ENCODE peak calls at places on chromosomes 2 and 18, in four cellular contexts. L, T, P and F are unnamed samples.

GRCh38 chr18:13474907-13475306 is 251.5 kb downstream of the FAM210A start:
- DNase-seq in T (no peak), L (no peak), P (no peak), F (no peak)

GRCh38 chr2:152500777-152501176 is 165.8 kb downstream of the FMNL2 start:
- DNase-seq in P (no peak), L (no peak), T (no peak), F (no peak)

GRCh38 chr2:25042321-25043240 is 705 bp downstream of the EFR3B start:
- DNase-seq in L (no peak), T (peak), P (peak), F (no peak)

GRCh38 chr18:38025433-38026038 is 459.9 kb upstream of the CELF4 start:
- DNase-seq in T (no peak), L (no peak), P (no peak), F (no peak)

GRCh38 chr18:65753520-65753919 is 2.7 kb downstream of the CDH7 start:
- DNase-seq in L (peak), T (no peak), P (no peak), F (no peak)

GRCh38 chr2:33209976-33210375 is 263.2 kb downstream of the LTBP1 start:
- DNase-seq in P (no peak), T (no peak), L (no peak), F (no peak)

GRCh38 chr18:61582205-61582710 is 249.0 kb downstream of the CDH20 start:
- DNase-seq in L (no peak), P (no peak), T (no peak), F (no peak)

GRCh38 chr18:70037453-70038061 is 89.9 kb upstream of the CD226 start:
- DNase-seq in T (no peak), L (no peak), P (no peak), F (no peak)

GRCh38 chr2:78676921-78677696 is 348.4 kb upstream of the REG3G start:
- DNase-seq in T (no peak), P (no peak), L (no peak), F (no peak)

GRCh38 chr2:26068602-26069298 is 34.9 kb downstream of the RAB10 start:
- DNase-seq in T (no peak), P (no peak), L (peak), F (no peak)

GRCh38 chr2:199206536-199206935 is 251.2 kb downstream of the SATB2 start:
- DNase-seq in T (no peak), L (no peak), P (no peak), F (no peak)

GRCh38 chr18:3472681-3473544 is 22.9 kb downstream of the TGIF1 start:
- DNase-seq in L (no peak), T (no peak), P (no peak), F (no peak)

GRCh38 chr18:71038196-71038595 is 749.4 kb downstream of the SOCS6 start:
- DNase-seq in P (no peak), T (no peak), L (no peak), F (no peak)

GRCh38 chr18:48529796-48530195 is 9.0 kb upstream of the CTIF start:
- DNase-seq in L (no peak), T (no peak), P (no peak), F (no peak)

GRCh38 chr2:81901017-81901416 is 1596.5 kb upstream of the LRRTM1 start:
- DNase-seq in L (no peak), P (no peak), T (no peak), F (no peak)

GRCh38 chr18:58337688-58338087 is 291.2 kb downstream of the ALPK2 start:
- DNase-seq in P (no peak), L (no peak), T (peak), F (peak)

GRCh38 chr2:188884552-188884951 is 89.6 kb upstream of the COL3A1 start:
- DNase-seq in P (no peak), T (no peak), L (no peak), F (no peak)

GRCh38 chr18:14976736-14977430 is 228.9 kb downstream of the ANKRD30B start:
- DNase-seq in T (no peak), P (peak), L (no peak), F (no peak)

GRCh38 chr18:62037989-62038778 is 145.4 kb upstream of the RNF152 start:
- DNase-seq in P (no peak), L (no peak), T (no peak), F (no peak)

GRCh38 chr2:47890711-47891368 is 15.5 kb downstream of the FBXO11 start:
- DNase-seq in P (no peak), T (no peak), L (no peak), F (no peak)

GRCh38 chr2:55038428-55038827 is 11.8 kb downstream of the RTN4 start:
- DNase-seq in T (no peak), L (no peak), P (no peak), F (no peak)